ENCODE peak calls at places on chromosomes 1 and 21, in eight cellular contexts. V is NCI-H510A treated with DMSO at 0.1 percent for 48 hours; H is HEK293T; N is astrocyte of the spinal cord; K is NCI-H2081; T is activated gamma-delta T cell treated with Interleukin-2 at 50 U/mL for 16 hours; C is activated CD4-positive, alpha-beta T cell treated with anti-CD3 and anti-CD28 coated beads, Interleukin-2, amount 50 U/mL, for 1 hour; P is T-helper 2 cell. X is an unnamed sample.

GRCh38 chr1:13990939-13991338 is 291.0 kb downstream of the PRDM2 start:
- DNase-seq in V (no peak), H (no peak), N (no peak), K (no peak), T (no peak), C (no peak), P (no peak), X (no peak)

GRCh38 chr1:223811634-223812101 is 34.1 kb downstream of the TP53BP2 start:
- DNase-seq in V (peak), H (peak), N (peak), K (no peak), T (no peak), C (no peak), P (no peak), X (no peak)

GRCh38 chr1:175138579-175138978 is 54.0 kb downstream of the KIAA0040 start:
- DNase-seq in V (no peak), H (no peak), N (no peak), K (no peak), T (no peak), C (no peak), P (no peak), X (no peak)

GRCh38 chr1:211697356-211697755 is 21.9 kb upstream of the NEK2 start:
- DNase-seq in V (no peak), H (no peak), N (no peak), K (no peak), T (no peak), C (no peak), P (no peak), X (no peak)

GRCh38 chr1:111603979-111604378 is 15.6 kb upstream of the RAP1A start:
- DNase-seq in V (no peak), H (no peak), N (no peak), K (no peak), T (peak), C (peak), P (peak), X (no peak)

GRCh38 chr21:19832551-19832950 is 1165.7 kb upstream of the NCAM2 start:
- DNase-seq in V (no peak), H (no peak), N (no peak), K (no peak), T (no peak), C (no peak), P (no peak), X (no peak)

GRCh38 chr1:5619469-5619868 is 372.8 kb downstream of the NPHP4 start:
- DNase-seq in V (no peak), H (no peak), N (no peak), K (no peak), T (no peak), C (no peak), P (no peak), X (no peak)

GRCh38 chr1:116131866-116132605 is 20.8 kb downstream of the MAB21L3 start:
- DNase-seq in V (no peak), H (no peak), N (no peak), K (no peak), T (no peak), C (no peak), P (no peak), X (no peak)

GRCh38 chr1:221109930-221110329 is 230.7 kb downstream of the HLX start:
- DNase-seq in V (no peak), H (no peak), N (no peak), K (no peak), T (no peak), C (no peak), P (no peak), X (no peak)

GRCh38 chr1:179124866-179125265 is 43.0 kb downstream of the TOR3A start:
- DNase-seq in V (no peak), H (no peak), N (peak), K (no peak), T (no peak), C (no peak), P (no peak), X (no peak)

GRCh38 chr1:226825037-226825745 is 45.2 kb upstream of the PSEN2 start:
- DNase-seq in V (no peak), H (no peak), N (no peak), K (no peak), T (no peak), C (no peak), P (no peak), X (no peak)

X was measured in NCI-H774.